ENCODE peak calls at places on chromosomes 3 and 15, in four cellular contexts. K, X, V and E are unnamed samples.

GRCh38 chr3:171428321-171428787 is 31.9 kb downstream of the TNIK start:
- DNase-seq in V (no peak), X (no peak), K (no peak), E (peak; percentile 17)

GRCh38 chr3:37861540-37862051 is at the start of gene CTDSPL:
- DNase-seq in K (peak; percentile 24), X (peak; percentile 68), V (peak; percentile 11), E (peak; percentile 56)

GRCh38 chr3:192879346-192880031 is 38.2 kb downstream of the MB21D2 start:
- DNase-seq in V (no peak), K (no peak), X (no peak), E (no peak)

GRCh38 chr15:47644713-47645112 is 72.6 kb upstream of the SEMA6D start:
- DNase-seq in K (no peak), V (no peak), X (no peak), E (no peak)

GRCh38 chr3:17424137-17424536 is 318.3 kb downstream of the TBC1D5 start:
- DNase-seq in V (no peak), K (no peak), X (no peak), E (no peak)

GRCh38 chr15:93219859-93220258 is 130.8 kb upstream of the RGMA start:
- DNase-seq in X (no peak), V (no peak), K (no peak), E (no peak)

GRCh38 chr3:146558811-146559210 is 14.4 kb upstream of the PLSCR1 start:
- DNase-seq in V (no peak), K (no peak), X (no peak), E (no peak)

GRCh38 chr3:48034000-48034516 is 17.8 kb upstream of the MAP4 start:
- DNase-seq in X (no peak), V (no peak), K (no peak), E (no peak)

GRCh38 chr15:80942746-80943565 is 46.7 kb downstream of the MESD start:
- DNase-seq in V (no peak), X (peak; percentile 80), K (no peak), E (no peak)

GRCh38 chr3:71673486-71673885 is 51.7 kb downstream of the EIF4E3 start:
- DNase-seq in K (no peak), V (no peak), X (no peak), E (no peak)

GRCh38 chr3:187736418-187736871 is 8.8 kb downstream of the BCL6 start:
- DNase-seq in V (no peak), X (no peak), K (no peak), E (no peak)

GRCh38 chr3:169526246-169526645 is 137.3 kb downstream of the MECOM start:
- DNase-seq in V (no peak), X (no peak), K (no peak), E (no peak)

GRCh38 chr15:35626531-35626930 is 80.6 kb upstream of the DPH6 start:
- DNase-seq in K (no peak), X (no peak), V (no peak), E (no peak)

GRCh38 chr3:120438971-120439370 is 11.8 kb downstream of the FSTL1 start:
- DNase-seq in K (no peak), X (peak; percentile 90), V (no peak), E (no peak)

GRCh38 chr3:20648294-20648693 is 462.3 kb upstream of the SGO1 start:
- DNase-seq in X (no peak), V (no peak), K (no peak), E (no peak)

GRCh38 chr3:44712455-44713075 is at the start of gene ZNF502:
- DNase-seq in V (peak; percentile 41), X (peak; percentile 93), K (peak; percentile 50), E (peak; percentile 47)

GRCh38 chr15:89928421-89928820 is 15.7 kb upstream of the ARPIN start:
- DNase-seq in V (no peak), X (no peak), K (no peak), E (no peak)

GRCh38 chr3:118987466-118987865 is 47.2 kb downstream of the IGSF11 start:
- DNase-seq in V (no peak), X (peak; percentile 85), K (no peak), E (no peak)